ENCODE peak calls at places on chromosomes 4 and X, in five cellular contexts. U is right cardiac atrium, Y is body of pancreas, T is aorta, W is upper lobe of left lung. I is an unnamed sample.

GRCh38 chr4:168449740-168450442 is 30.4 kb downstream of the DDX60L start:
- ATAC-seq in U (no peak), Y (no peak), T (no peak), W (peak; percentile 86), I (peak; percentile 89)

GRCh38 chr4:47002593-47002992 is 9.2 kb upstream of the GABRA4 start:
- ATAC-seq in U (peak; percentile 36), Y (no peak), T (no peak), W (no peak), I (no peak)

GRCh38 chrX:74318672-74319071 is 14.7 kb downstream of the ZCCHC13 start:
- ATAC-seq in U (no peak), Y (no peak), T (no peak), W (no peak), I (no peak)

GRCh38 chrX:22135994-22136684 is 104.0 kb downstream of the PHEX start:
- ATAC-seq in U (peak; percentile 29), Y (peak; percentile 94), T (peak; percentile 75), W (peak; percentile 69), I (peak; percentile 39)

GRCh38 chr4:87567191-87567590 is 38.0 kb upstream of the SPARCL1 start:
- ATAC-seq in U (no peak), Y (no peak), T (no peak), W (no peak), I (no peak)

GRCh38 chr4:8319731-8320385 is 50.3 kb downstream of the HTRA3 start:
- ATAC-seq in U (peak; percentile 70), Y (no peak), T (peak; percentile 27), W (peak; percentile 34), I (peak; percentile 75)

GRCh38 chr4:101856149-101856548 is 65.6 kb downstream of the BANK1 start:
- ATAC-seq in U (no peak), Y (no peak), T (no peak), W (no peak), I (no peak)

GRCh38 chrX:122055979-122056715 is 1008.7 kb downstream of the GLUD2 start:
- ATAC-seq in U (no peak), Y (no peak), T (no peak), W (no peak), I (no peak)

GRCh38 chrX:148441387-148441786 is 59.0 kb upstream of the AFF2 start:
- ATAC-seq in U (no peak), Y (no peak), T (no peak), W (no peak), I (no peak)

GRCh38 chr4:47839259-47839658 is 1.4 kb upstream of the CORIN start:
- ATAC-seq in U (no peak), Y (no peak), T (no peak), W (peak; percentile 12), I (no peak)

GRCh38 chr4:112823631-112824030 is 186.7 kb downstream of the LARP7 start:
- ATAC-seq in U (no peak), Y (no peak), T (no peak), W (no peak), I (no peak)

DNA sequence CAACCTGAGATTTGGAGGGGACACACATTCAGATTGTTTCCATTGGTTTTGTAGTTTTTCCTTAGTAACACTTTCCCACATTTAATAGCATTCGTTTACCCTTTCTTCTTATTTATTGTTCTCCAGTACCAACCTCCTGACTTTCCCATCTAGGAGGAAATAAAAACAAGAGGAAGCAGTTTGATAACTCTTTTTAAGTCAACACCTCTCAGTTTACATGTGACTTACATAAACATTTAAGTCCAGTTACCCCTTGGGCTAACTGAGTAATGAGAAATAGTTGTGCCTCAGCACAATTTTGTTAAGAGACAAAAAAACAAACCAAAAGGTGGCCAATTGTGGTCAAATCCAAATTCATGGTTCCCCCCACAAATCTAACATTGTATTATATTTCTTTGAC is 34.8 kb downstream of the PHOX2B start:
- ATAC-seq in U (no peak), Y (no peak), T (no peak), W (no peak), I (no peak)
- H3K27me3 ChIP-seq in U (no peaks in the 10 kb centered on the region), Y (no peaks in the 10 kb centered on the region), T (no peaks in the 10 kb centered on the region), W (no peaks in the 10 kb centered on the region), I (peaks cover 24% of the 10 kb centered on the region)

GRCh38 chr4:118824141-118824540 is 11.8 kb downstream of the SEC24D start:
- ATAC-seq in U (no peak), Y (no peak), T (no peak), W (no peak), I (no peak)
- H3K27me3 ChIP-seq in U (no peaks in the 10 kb centered on the region), Y (no peaks in the 10 kb centered on the region), T (no peaks in the 10 kb centered on the region), W (no peaks in the 10 kb centered on the region), I (no peaks in the 10 kb centered on the region)

GRCh38 chrX:134868766-134869495 is 121.9 kb upstream of the SMIM10 start:
- ATAC-seq in U (no peak), Y (no peak), T (no peak), W (no peak), I (no peak)

GRCh38 chrX:134870419-134870818 is 120.4 kb upstream of the SMIM10 start:
- ATAC-seq in U (no peak), Y (no peak), T (no peak), W (no peak), I (no peak)

DNA sequence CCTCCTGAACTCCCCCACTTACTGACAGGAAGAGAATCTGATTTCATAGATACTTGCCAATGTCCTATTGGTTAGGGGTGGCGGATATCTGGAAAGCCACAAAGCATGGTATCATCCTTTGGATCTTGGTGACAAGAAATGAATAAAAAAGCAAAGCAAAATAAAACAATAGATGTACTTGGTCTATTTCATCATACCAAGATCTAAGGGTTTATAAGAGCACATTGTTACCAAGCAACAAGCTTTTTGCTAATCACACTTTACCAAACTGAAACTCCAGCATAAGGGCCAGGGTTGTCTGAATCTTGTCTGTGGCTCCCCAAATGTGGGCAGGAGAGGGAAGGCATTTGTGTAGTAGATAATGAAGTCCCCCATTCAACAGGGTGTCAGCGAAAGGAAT is 125.1 kb upstream of the SMIM10 start:
- ATAC-seq in U (no peak), Y (no peak), T (no peak), W (no peak), I (no peak)
- H3K27me3 ChIP-seq in U (no peaks in the 10 kb centered on the region), Y (no peaks in the 10 kb centered on the region), T (no peaks in the 10 kb centered on the region), W (no peaks in the 10 kb centered on the region), I (no peaks in the 10 kb centered on the region)

GRCh38 chr4:182842104-182842600 is 75.0 kb downstream of the DCTD start:
- ATAC-seq in U (no peak), Y (no peak), T (no peak), W (no peak), I (no peak)

GRCh38 chr4:182837831-182838230 is 79.4 kb downstream of the DCTD start:
- ATAC-seq in U (no peak), Y (no peak), T (no peak), W (no peak), I (no peak)

GRCh38 chr4:182839256-182839655 is 77.9 kb downstream of the DCTD start:
- ATAC-seq in U (no peak), Y (no peak), T (no peak), W (no peak), I (no peak)

GRCh38 chr4:182842991-182843390 is 74.2 kb downstream of the DCTD start:
- ATAC-seq in U (no peak), Y (no peak), T (no peak), W (no peak), I (no peak)

DNA sequence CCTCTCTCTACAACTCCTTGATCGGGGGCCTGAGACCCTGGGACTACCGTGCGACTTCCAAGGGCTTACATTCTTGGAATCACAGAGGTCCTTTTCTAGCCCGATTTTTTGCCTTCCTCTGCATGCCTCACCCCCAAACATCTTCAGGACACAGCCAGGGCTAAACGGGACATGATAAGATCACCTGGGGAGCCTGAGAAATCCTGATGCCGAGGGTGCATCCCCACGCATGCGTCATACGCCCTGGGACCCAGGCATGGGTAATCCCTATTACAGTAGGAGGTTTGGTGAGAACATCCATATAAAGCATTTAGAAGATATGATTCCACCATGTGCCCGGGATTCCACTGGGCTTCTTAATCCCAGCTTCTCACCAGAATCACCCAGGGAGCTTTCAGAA is 77.1 kb downstream of the DCTD start:
- ATAC-seq in U (no peak), Y (no peak), T (no peak), W (no peak), I (no peak)
- H3K27me3 ChIP-seq in U (no peaks in the 10 kb centered on the region), Y (no peaks in the 10 kb centered on the region), T (no peaks in the 10 kb centered on the region), W (no peaks in the 10 kb centered on the region), I (peaks cover 25% of the 10 kb centered on the region)

GRCh38 chr4:81502561-81502960 is 30.9 kb upstream of the RASGEF1B start:
- ATAC-seq in U (no peak), Y (no peak), T (no peak), W (no peak), I (no peak)

GRCh38 chr4:81504685-81505598 is 33.2 kb upstream of the RASGEF1B start:
- ATAC-seq in U (peak; percentile 80), Y (peak; percentile 55), T (peak; percentile 59), W (peak; percentile 83), I (peak; percentile 77)

GRCh38 chr4:81506731-81507130 is 35.0 kb upstream of the RASGEF1B start:
- ATAC-seq in U (no peak), Y (no peak), T (no peak), W (no peak), I (no peak)

GRCh38 chr4:81499840-81500239 is 28.1 kb upstream of the RASGEF1B start:
- ATAC-seq in U (no peak), Y (no peak), T (no peak), W (no peak), I (no peak)

DNA sequence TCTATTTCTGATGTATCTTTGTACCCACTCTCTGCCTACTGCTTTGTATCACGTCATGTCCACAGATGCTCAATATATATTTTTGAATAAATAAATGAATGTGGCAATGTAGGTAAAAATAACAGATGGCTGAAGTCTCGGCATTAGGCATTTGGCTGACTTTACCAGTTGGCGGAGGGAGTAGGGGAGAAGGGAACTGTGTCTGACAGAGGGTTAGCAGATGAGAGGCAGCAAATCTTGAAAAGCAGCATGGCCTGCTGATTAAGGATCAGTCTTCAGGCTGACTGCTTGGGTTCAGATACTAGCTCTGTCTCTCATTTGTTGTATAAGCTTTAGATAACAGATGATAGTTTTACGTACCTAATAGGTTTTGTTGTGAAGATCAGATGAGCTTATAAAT is 31.9 kb upstream of the RASGEF1B start:
- ATAC-seq in U (no peak), Y (no peak), T (no peak), W (no peak), I (no peak)
- H3K27me3 ChIP-seq in U (no peaks in the 10 kb centered on the region), Y (no peaks in the 10 kb centered on the region), T (no peaks in the 10 kb centered on the region), W (no peaks in the 10 kb centered on the region), I (no peaks in the 10 kb centered on the region)

I was measured in gastroesophageal sphincter.